ENCODE peak calls at places on chromosomes 2 and 18, in nine cellular contexts. One of them, this sample, is unnamed.

GRCh38 chr2:111101592-111101991 is 19.1 kb upstream of the BCL2L11 start:
- DNase-seq in NCI-H446: no peak
- DNase-seq in NCI-H1417: no peak
- DNase-seq in Peyer's patch: no peak
- DNase-seq in left ventricle myocardium inferior: no peak
- DNase-seq in right atrium auricular region: no peak
- DNase-seq in Ammon's horn: no peak
- DNase-seq in astrocyte: no peak
- DNase-seq in T-cell: no peak
- DNase-seq in this sample: no peak

GRCh38 chr2:69216535-69217332 is 170.3 kb downstream of the GFPT1 start:
- DNase-seq in NCI-H446: peak
- DNase-seq in NCI-H1417: no peak
- DNase-seq in Peyer's patch: no peak
- DNase-seq in left ventricle myocardium inferior: peak
- DNase-seq in right atrium auricular region: no peak
- DNase-seq in Ammon's horn: no peak
- DNase-seq in astrocyte: peak
- DNase-seq in T-cell: no peak
- DNase-seq in this sample: peak

GRCh38 chr2:236959876-236960275 is 125.8 kb upstream of the COPS8 start:
- DNase-seq in NCI-H446: peak
- DNase-seq in NCI-H1417: no peak
- DNase-seq in Peyer's patch: peak
- DNase-seq in left ventricle myocardium inferior: no peak
- DNase-seq in right atrium auricular region: peak
- DNase-seq in Ammon's horn: no peak
- DNase-seq in astrocyte: peak
- DNase-seq in T-cell: no peak
- DNase-seq in this sample: no peak

GRCh38 chr18:13501896-13502295 is 224.5 kb downstream of the FAM210A start:
- DNase-seq in NCI-H446: no peak
- DNase-seq in NCI-H1417: no peak
- DNase-seq in Peyer's patch: no peak
- DNase-seq in left ventricle myocardium inferior: no peak
- DNase-seq in right atrium auricular region: no peak
- DNase-seq in Ammon's horn: peak
- DNase-seq in astrocyte: peak
- DNase-seq in T-cell: no peak
- DNase-seq in this sample: no peak

GRCh38 chr2:84901593-84902120 is 3.8 kb upstream of the TMSB10 start:
- DNase-seq in NCI-H446: no peak
- DNase-seq in NCI-H1417: no peak
- DNase-seq in Peyer's patch: no peak
- DNase-seq in left ventricle myocardium inferior: no peak
- DNase-seq in right atrium auricular region: peak
- DNase-seq in Ammon's horn: no peak
- DNase-seq in astrocyte: peak
- DNase-seq in T-cell: no peak
- DNase-seq in this sample: no peak

GRCh38 chr2:84631047-84631446 is 114.7 kb downstream of the DNAH6 start:
- DNase-seq in NCI-H446: peak
- DNase-seq in NCI-H1417: no peak
- DNase-seq in Peyer's patch: no peak
- DNase-seq in left ventricle myocardium inferior: no peak
- DNase-seq in right atrium auricular region: no peak
- DNase-seq in Ammon's horn: peak
- DNase-seq in astrocyte: peak
- DNase-seq in T-cell: no peak
- DNase-seq in this sample: peak

GRCh38 chr2:200406379-200406778 is 99.9 kb downstream of the SPATS2L start:
- DNase-seq in NCI-H446: no peak
- DNase-seq in NCI-H1417: no peak
- DNase-seq in Peyer's patch: no peak
- DNase-seq in left ventricle myocardium inferior: no peak
- DNase-seq in right atrium auricular region: no peak
- DNase-seq in Ammon's horn: no peak
- DNase-seq in astrocyte: peak
- DNase-seq in T-cell: no peak
- DNase-seq in this sample: no peak

GRCh38 chr2:236636714-236637485 is 67.3 kb downstream of the ACKR3 start:
- DNase-seq in NCI-H446: no peak
- DNase-seq in NCI-H1417: no peak
- DNase-seq in Peyer's patch: no peak
- DNase-seq in left ventricle myocardium inferior: no peak
- DNase-seq in right atrium auricular region: peak
- DNase-seq in Ammon's horn: no peak
- DNase-seq in astrocyte: no peak
- DNase-seq in T-cell: no peak
- DNase-seq in this sample: no peak

GRCh38 chr18:78766651-78767533 is 212.7 kb upstream of the SALL3 start:
- DNase-seq in NCI-H446: no peak
- DNase-seq in NCI-H1417: no peak
- DNase-seq in Peyer's patch: no peak
- DNase-seq in left ventricle myocardium inferior: no peak
- DNase-seq in right atrium auricular region: peak
- DNase-seq in Ammon's horn: no peak
- DNase-seq in astrocyte: no peak
- DNase-seq in T-cell: no peak
- DNase-seq in this sample: no peak

GRCh38 chr18:51867767-51868166 is 472.2 kb upstream of the DCC start:
- DNase-seq in NCI-H446: no peak
- DNase-seq in NCI-H1417: no peak
- DNase-seq in Peyer's patch: no peak
- DNase-seq in left ventricle myocardium inferior: no peak
- DNase-seq in right atrium auricular region: no peak
- DNase-seq in Ammon's horn: no peak
- DNase-seq in astrocyte: no peak
- DNase-seq in T-cell: no peak
- DNase-seq in this sample: no peak

GRCh38 chr18:57807336-57808117 is 4.4 kb upstream of the ATP8B1 start:
- DNase-seq in NCI-H446: peak
- DNase-seq in NCI-H1417: no peak
- DNase-seq in Peyer's patch: peak
- DNase-seq in left ventricle myocardium inferior: no peak
- DNase-seq in right atrium auricular region: peak
- DNase-seq in Ammon's horn: peak
- DNase-seq in astrocyte: peak
- DNase-seq in T-cell: no peak
- DNase-seq in this sample: no peak

GRCh38 chr2:235098273-235098672 is 146.5 kb downstream of the SH3BP4 start:
- DNase-seq in NCI-H446: no peak
- DNase-seq in NCI-H1417: peak
- DNase-seq in Peyer's patch: no peak
- DNase-seq in left ventricle myocardium inferior: no peak
- DNase-seq in right atrium auricular region: no peak
- DNase-seq in Ammon's horn: no peak
- DNase-seq in astrocyte: no peak
- DNase-seq in T-cell: no peak
- DNase-seq in this sample: no peak

GRCh38 chr2:119857742-119858141 is 98.0 kb downstream of the PTPN4 start:
- DNase-seq in NCI-H446: no peak
- DNase-seq in NCI-H1417: no peak
- DNase-seq in Peyer's patch: no peak
- DNase-seq in left ventricle myocardium inferior: no peak
- DNase-seq in right atrium auricular region: no peak
- DNase-seq in Ammon's horn: no peak
- DNase-seq in astrocyte: no peak
- DNase-seq in T-cell: no peak
- DNase-seq in this sample: no peak

GRCh38 chr2:234988491-234988890 is 36.7 kb downstream of the SH3BP4 start:
- DNase-seq in NCI-H446: no peak
- DNase-seq in NCI-H1417: no peak
- DNase-seq in Peyer's patch: no peak
- DNase-seq in left ventricle myocardium inferior: no peak
- DNase-seq in right atrium auricular region: no peak
- DNase-seq in Ammon's horn: no peak
- DNase-seq in astrocyte: no peak
- DNase-seq in T-cell: no peak
- DNase-seq in this sample: no peak

GRCh38 chr2:179343945-179344279 is 79.3 kb upstream of the SESTD1 start:
- DNase-seq in NCI-H446: no peak
- DNase-seq in NCI-H1417: no peak
- DNase-seq in Peyer's patch: no peak
- DNase-seq in left ventricle myocardium inferior: no peak
- DNase-seq in right atrium auricular region: no peak
- DNase-seq in Ammon's horn: no peak
- DNase-seq in astrocyte: no peak
- DNase-seq in T-cell: no peak
- DNase-seq in this sample: no peak